ENCODE peak calls at places on chromosomes 16 and 17, in five cellular contexts. Z, P, C, Q and D are unnamed samples.
A peak's percentile ranks its signal among the peaks of the same experiment; 100 is the strongest.

GRCh38 chr16:74505011-74505410 is 83.7 kb upstream of the CLEC18B start:
- DNase-seq in Z (no peak), P (no peak), C (no peak), Q (no peak), D (no peak)

GRCh38 chr16:66832661-66833305 is 2.0 kb upstream of the NAE1 start:
- DNase-seq in Z (no peak), P (no peak), C (peak; percentile 48), Q (no peak), D (no peak)

GRCh38 chr17:79705674-79706073 is 25.1 kb upstream of the ENPP7 start:
- DNase-seq in Z (no peak), P (no peak), C (no peak), Q (no peak), D (no peak)

GRCh38 chr16:27430923-27431484 is 29.0 kb downstream of the IL21R start:
- DNase-seq in Z (peak; percentile 70), P (no peak), C (peak; percentile 42), Q (peak; percentile 2), D (peak; percentile 8)

GRCh38 chr17:26962255-26963162 is 331.4 kb upstream of the WSB1 start:
- DNase-seq in Z (peak; percentile 3), P (no peak), C (no peak), Q (no peak), D (no peak)

GRCh38 chr16:1706386-1707192 is 594 bp downstream of the MAPK8IP3 start:
- DNase-seq in Z (peak; percentile 63), P (no peak), C (peak; percentile 40), Q (no peak), D (peak; percentile 10)

GRCh38 chr17:19273731-19274130 is 36.6 kb downstream of the EPN2 start:
- DNase-seq in Z (no peak), P (no peak), C (no peak), Q (no peak), D (no peak)

GRCh38 chr17:34714475-34715410 is 135.4 kb downstream of the TMEM132E start:
- DNase-seq in Z (no peak), P (no peak), C (no peak), Q (no peak), D (no peak)

GRCh38 chr17:49201481-49201927 is 8.9 kb downstream of the GNGT2 start:
- DNase-seq in Z (no peak), P (no peak), C (peak; percentile 93), Q (no peak), D (no peak)

GRCh38 chr16:49921791-49922456 is 66.0 kb upstream of the ZNF423 start:
- DNase-seq in Z (peak; percentile 58), P (peak; percentile 44), C (peak; percentile 44), Q (peak; percentile 65), D (peak; percentile 32)

GRCh38 chr17:7849185-7850117 is 5.4 kb upstream of the TMEM88 start:
- DNase-seq in Z (no peak), P (no peak), C (no peak), Q (no peak), D (no peak)

GRCh38 chr16:66918355-66918754 is 330 bp downstream of the CDH16 start:
- DNase-seq in Z (no peak), P (no peak), C (no peak), Q (no peak), D (no peak)

GRCh38 chr17:74096456-74096855 is 107.0 kb upstream of the RPL38 start:
- DNase-seq in Z (no peak), P (no peak), C (no peak), Q (no peak), D (no peak)

GRCh38 chr17:79081571-79082276 is 7.1 kb downstream of the ENGASE start:
- DNase-seq in Z (no peak), P (peak; percentile 41), C (no peak), Q (peak; percentile 28), D (no peak)

GRCh38 chr16:65377131-65377649 is 255.3 kb upstream of the CDH11 start:
- DNase-seq in Z (no peak), P (no peak), C (peak; percentile 13), Q (no peak), D (no peak)

GRCh38 chr17:72192409-72193192 is 71.8 kb downstream of the SOX9 start:
- DNase-seq in Z (no peak), P (peak; percentile 63), C (peak; percentile 98), Q (peak; percentile 37), D (no peak)

GRCh38 chr17:27792095-27792494 is 8.2 kb downstream of the NOS2 start:
- DNase-seq in Z (no peak), P (no peak), C (no peak), Q (no peak), D (no peak)

GRCh38 chr17:80856863-80857488 is 134.7 kb upstream of the CHMP6 start:
- DNase-seq in Z (no peak), P (no peak), C (no peak), Q (no peak), D (no peak)

GRCh38 chr17:67994827-67995567 is 1.3 kb downstream of the C17orf58 start:
- DNase-seq in Z (peak; percentile 12), P (no peak), C (peak; percentile 76), Q (no peak), D (no peak)

GRCh38 chr16:66030036-66030435 is 336.5 kb upstream of the CDH5 start:
- DNase-seq in Z (no peak), P (no peak), C (peak; percentile 82), Q (no peak), D (no peak)

GRCh38 chr17:55702150-55702549 is 20.5 kb downstream of the TMEM100 start:
- DNase-seq in Z (no peak), P (no peak), C (no peak), Q (no peak), D (no peak)

GRCh38 chr16:62261760-62262159 is 225.5 kb upstream of the CDH8 start:
- DNase-seq in Z (no peak), P (no peak), C (no peak), Q (no peak), D (no peak)

GRCh38 chr16:62253926-62254325 is 217.7 kb upstream of the CDH8 start:
- DNase-seq in Z (no peak), P (no peak), C (no peak), Q (no peak), D (no peak)

GRCh38 chr16:62254847-62255246 is 218.6 kb upstream of the CDH8 start:
- DNase-seq in Z (no peak), P (no peak), C (no peak), Q (no peak), D (no peak)

DNA sequence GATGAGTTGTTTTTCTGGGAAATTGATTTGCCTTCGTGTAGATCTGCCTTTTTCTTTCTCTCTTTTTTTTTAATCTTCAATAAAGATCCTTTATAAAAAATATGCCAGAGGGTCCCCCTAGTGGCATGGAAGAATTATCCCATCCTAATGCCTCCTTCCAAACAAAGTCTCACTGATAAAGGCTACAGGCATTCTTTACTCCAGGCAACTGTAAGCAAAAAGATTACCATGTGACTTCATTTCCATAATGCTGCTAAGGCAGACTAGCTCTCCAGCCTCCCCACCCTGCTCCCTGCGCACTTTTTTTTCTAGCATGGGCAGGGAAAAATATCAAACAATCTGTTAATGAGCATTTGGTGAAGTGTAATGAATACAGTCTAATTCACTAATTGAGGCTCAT is 220.2 kb upstream of the CDH8 start:
- DNase-seq in Z (no peak), P (no peak), C (peak; percentile 6), Q (no peak), D (no peak)
- TF ChIP-seq CTCF in Z (peak; percentile 68), P (no peak), C (no peak), Q (no peak), D (no peak)

GRCh38 chr16:3577302-3577752 is at the start of gene NLRC3:
- DNase-seq in Z (peak; percentile 73), P (no peak), C (no peak), Q (no peak), D (peak; percentile 66)

GRCh38 chr16:3579776-3580175 is 2.6 kb upstream of the NLRC3 start:
- DNase-seq in Z (no peak), P (no peak), C (no peak), Q (no peak), D (no peak)

GRCh38 chr16:3578610-3579551 is 1.7 kb upstream of the NLRC3 start:
- DNase-seq in Z (peak; percentile 93), P (no peak), C (peak; percentile 20), Q (no peak), D (peak; percentile 16)

GRCh38 chr16:3576211-3576610 is 992 bp downstream of the NLRC3 start:
- DNase-seq in Z (peak; percentile 29), P (no peak), C (no peak), Q (no peak), D (no peak)

GRCh38 chr16:3578121-3578520 is 918 bp upstream of the NLRC3 start:
- DNase-seq in Z (peak; percentile 63), P (no peak), C (no peak), Q (no peak), D (peak; percentile 54)
- H3K27ac ChIP-seq in Z (peak overlapping the region; percentile 94), P (no peak overlapping the region), C (no peak overlapping the region), Q (no peak overlapping the region), D (peak overlapping the region; percentile 75)

DNA sequence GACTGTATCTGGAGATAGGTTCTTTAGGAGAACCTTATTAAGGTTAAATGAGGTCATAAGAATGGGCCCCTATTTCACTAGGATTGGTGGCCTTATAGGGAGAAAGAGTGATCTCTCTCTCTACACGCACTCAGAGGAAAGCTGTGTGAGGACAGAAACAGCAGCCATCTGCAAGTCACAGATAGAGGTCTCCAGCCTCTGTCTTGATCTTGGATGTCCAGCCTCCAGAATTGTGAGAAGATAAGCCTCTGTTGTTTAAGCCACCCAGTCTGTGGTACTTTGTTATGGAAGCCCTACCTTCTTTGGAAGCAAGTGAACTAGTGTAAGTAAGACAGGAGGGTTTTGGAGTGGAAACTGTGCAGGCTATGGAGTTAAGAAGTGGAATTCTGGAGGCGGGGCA is 93.2 kb downstream of the ELAC2 start:
- DNase-seq in Z (no peak), P (no peak), C (no peak), Q (no peak), D (no peak)
- TF ChIP-seq CTCF in Z (no peak), P (no peak), C (no peak), Q (no peak), D (no peak)

GRCh38 chr17:57111386-57111785 is 26.3 kb downstream of the AKAP1 start:
- DNase-seq in Z (no peak), P (no peak), C (no peak), Q (no peak), D (no peak)

GRCh38 chr17:57108656-57109392 is 23.8 kb downstream of the AKAP1 start:
- DNase-seq in Z (no peak), P (no peak), C (no peak), Q (peak; percentile 59), D (no peak)

GRCh38 chr17:57109393-57110151 is 24.5 kb downstream of the AKAP1 start:
- DNase-seq in Z (no peak), P (peak; percentile 75), C (no peak), Q (peak; percentile 58), D (no peak)

GRCh38 chr17:57110152-57110542 is 25.1 kb downstream of the AKAP1 start:
- DNase-seq in Z (no peak), P (peak; percentile 61), C (no peak), Q (peak; percentile 63), D (no peak)

DNA sequence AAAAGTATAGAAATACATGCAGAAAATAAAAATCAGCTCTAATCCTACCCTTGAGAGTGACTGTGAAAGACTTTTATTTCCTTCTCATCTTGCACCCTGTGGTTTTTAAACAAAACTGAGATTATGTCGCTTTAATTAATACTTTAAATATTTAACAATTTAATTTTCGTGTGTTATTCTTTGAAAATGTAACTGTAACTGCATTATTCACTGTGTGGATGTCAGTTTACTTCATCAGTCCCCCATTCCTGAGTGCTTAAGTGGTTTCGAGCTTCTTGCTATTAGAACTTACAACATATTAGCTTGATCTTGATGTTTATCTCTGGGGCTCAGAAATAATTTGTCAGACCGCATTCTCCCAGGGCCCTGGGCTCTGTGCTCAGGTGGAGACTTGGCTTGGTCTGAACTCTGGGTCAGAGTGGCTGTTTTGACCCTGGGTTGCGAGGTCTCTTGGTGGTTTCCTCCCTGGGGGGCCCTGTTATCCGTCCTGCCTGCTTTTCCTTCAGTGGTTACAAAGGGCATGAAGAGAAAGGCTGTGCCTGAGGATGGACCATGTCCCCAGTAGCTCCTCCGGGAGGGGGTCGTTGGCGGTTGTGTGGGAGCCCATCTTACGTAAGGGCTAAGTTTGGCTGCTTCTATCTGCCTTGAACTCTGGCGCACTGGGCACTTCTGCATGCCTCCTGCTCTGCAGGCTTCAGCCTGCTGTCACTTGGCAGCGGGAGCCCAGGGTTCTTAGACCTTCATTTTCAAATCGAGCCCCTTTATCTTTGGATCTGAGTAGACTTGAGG is 25.7 kb downstream of the AKAP1 start:
- DNase-seq in Z (no peak), P (no peak), C (no peak), Q (peak; percentile 40), D (no peak)
- H3K27ac ChIP-seq in Z (no peak overlapping the region), P (peak overlapping the region; percentile 95), C (no peak overlapping the region), Q (peak overlapping the region; percentile 87), D (no peak overlapping the region)